ENCODE peak calls at places on chromosome 7, in nine cellular contexts. X is MCF 10A; Q is transverse colon; L is pancreas; H is central memory CD4-positive, alpha-beta T cell; O is SK-MEL-5; G is left ventricle myocardium superior; M is stimulated activated CD8-positive, alpha-beta memory T cell treated with anti-CD3 and anti-CD28 coated beads, Interleukin-15, amount 100 ng/mL, for 4 hours; E is amniotic stem cell. N is an unnamed sample.

GRCh38 chr7:95404316-95404715 is 8.1 kb upstream of the PON3 start:
- DNase-seq in X (no peak), Q (no peak), L (no peak), H (no peak), O (no peak), G (peak; percentile 58), M (no peak), E (no peak), N (no peak)

GRCh38 chr7:101308245-101309085 is 13.1 kb downstream of the IFT22 start:
- DNase-seq in X (peak; percentile 75), Q (peak; percentile 85), L (peak; percentile 84), H (no peak), O (no peak), G (peak; percentile 44), M (no peak), E (no peak), N (peak; percentile 80)

GRCh38 chr7:96084880-96085551 is 236.9 kb downstream of the SLC25A13 start:
- DNase-seq in X (peak; percentile 61), Q (no peak), L (no peak), H (no peak), O (no peak), G (no peak), M (no peak), E (no peak), N (no peak)

GRCh38 chr7:117666019-117666418 is 186.2 kb downstream of the CFTR start:
- DNase-seq in X (no peak), Q (no peak), L (no peak), H (no peak), O (no peak), G (no peak), M (no peak), E (no peak), N (no peak)

GRCh38 chr7:137847418-137848050 is 760 bp upstream of the DGKI start:
- DNase-seq in X (no peak), Q (no peak), L (no peak), H (no peak), O (no peak), G (no peak), M (no peak), E (no peak), N (no peak)

GRCh38 chr7:139481364-139481763 is 2.1 kb downstream of the KLRG2 start:
- DNase-seq in X (no peak), Q (no peak), L (no peak), H (no peak), O (no peak), G (no peak), M (no peak), E (no peak), N (no peak)

GRCh38 chr7:24477807-24478655 is 95.2 kb upstream of the PALS2 start:
- DNase-seq in X (peak; percentile 51), Q (no peak), L (no peak), H (no peak), O (no peak), G (no peak), M (no peak), E (peak; percentile 66), N (no peak)

GRCh38 chr7:74560081-74560719 is 97.3 kb upstream of the GTF2I start:
- DNase-seq in X (no peak), Q (no peak), L (no peak), H (no peak), O (no peak), G (no peak), M (no peak), E (no peak), N (no peak)

GRCh38 chr7:28700084-28700483 is 258.0 kb downstream of the TRIL start:
- DNase-seq in X (no peak), Q (no peak), L (no peak), H (no peak), O (no peak), G (no peak), M (no peak), E (no peak), N (no peak)

GRCh38 chr7:129502708-129503685 is 666 bp downstream of the SMKR1 start:
- DNase-seq in X (no peak), Q (no peak), L (peak; percentile 4), H (peak; percentile 3), O (no peak), G (no peak), M (no peak), E (no peak), N (no peak)

GRCh38 chr7:127107601-127108007 is 145.1 kb downstream of the GRM8 start:
- DNase-seq in X (peak; percentile 81), Q (peak; percentile 38), L (peak; percentile 38), H (peak; percentile 7), O (peak; percentile 79), G (no peak), M (no peak), E (no peak), N (peak; percentile 31)

N was measured in lung.